ENCODE peak calls at places on chromosomes 12 and 14, in four cellular contexts. One of them, this sample, is unnamed.

GRCh38 chr12:43378448-43378847 is 173.6 kb downstream of the ADAMTS20 start:
- DNase-seq in A549: no peak
- DNase-seq in GM12878: no peak
- DNase-seq in HepG2: no peak
- DNase-seq in this sample: no peak

GRCh38 chr12:97386133-97386581 is 76.4 kb upstream of the RMST start:
- DNase-seq in GM12878: no peak
- DNase-seq in A549: no peak
- DNase-seq in HepG2: peak
- DNase-seq in this sample: no peak

GRCh38 chr12:110107369-110108281 is 16.5 kb upstream of the IFT81 start:
- DNase-seq in HepG2: peak
- DNase-seq in A549: peak
- DNase-seq in GM12878: no peak
- DNase-seq in this sample: no peak

GRCh38 chr12:1993871-1994371 is 10.3 kb downstream of the DCP1B start:
- DNase-seq in GM12878: no peak
- DNase-seq in HepG2: peak
- DNase-seq in A549: no peak
- DNase-seq in this sample: no peak

GRCh38 chr12:113461666-113462065 is 10.0 kb downstream of the LHX5 start:
- DNase-seq in GM12878: no peak
- DNase-seq in HepG2: peak
- DNase-seq in A549: peak
- DNase-seq in this sample: peak

GRCh38 chr14:93655078-93655750 is 133.1 kb downstream of the PRIMA1 start:
- DNase-seq in HepG2: peak
- DNase-seq in GM12878: peak
- DNase-seq in A549: peak
- DNase-seq in this sample: peak

GRCh38 chr14:62213516-62213915 is 451.3 kb downstream of the SNAPC1 start:
- DNase-seq in A549: no peak
- DNase-seq in HepG2: no peak
- DNase-seq in GM12878: no peak
- DNase-seq in this sample: no peak

GRCh38 chr14:92427096-92427495 is 86.5 kb upstream of the RIN3 start:
- DNase-seq in GM12878: no peak
- DNase-seq in HepG2: no peak
- DNase-seq in A549: no peak
- DNase-seq in this sample: no peak

GRCh38 chr14:20494935-20495766 is 10.2 kb upstream of the RNASE10 start:
- DNase-seq in GM12878: no peak
- DNase-seq in A549: no peak
- DNase-seq in HepG2: no peak
- DNase-seq in this sample: no peak

GRCh38 chr14:26528415-26529182 is 69.2 kb downstream of the NOVA1 start:
- DNase-seq in A549: no peak
- DNase-seq in HepG2: no peak
- DNase-seq in GM12878: no peak
- DNase-seq in this sample: no peak

GRCh38 chr14:30974628-30975027 is 50.8 kb upstream of the AP4S1 start:
- DNase-seq in GM12878: no peak
- DNase-seq in HepG2: no peak
- DNase-seq in A549: no peak
- DNase-seq in this sample: no peak

GRCh38 chr14:68260121-68260520 is 440.5 kb downstream of the RAD51B start:
- DNase-seq in HepG2: no peak
- DNase-seq in GM12878: no peak
- DNase-seq in A549: no peak
- DNase-seq in this sample: no peak
- H3K4me3 ChIP-seq in HepG2: no peak
- H3K4me3 ChIP-seq in GM12878: no peak
- H3K4me3 ChIP-seq in A549: no peak
- H3K4me3 ChIP-seq in this sample: no peak

GRCh38 chr14:40413146-40413545 is 980.9 kb upstream of the FBXO33 start:
- DNase-seq in A549: no peak
- DNase-seq in GM12878: no peak
- DNase-seq in HepG2: no peak
- DNase-seq in this sample: no peak
- H3K4me2 ChIP-seq in A549: no peak
- H3K4me2 ChIP-seq in GM12878: no peak
- H3K4me2 ChIP-seq in HepG2: no peak
- H3K4me2 ChIP-seq in this sample: no peak

DNA sequence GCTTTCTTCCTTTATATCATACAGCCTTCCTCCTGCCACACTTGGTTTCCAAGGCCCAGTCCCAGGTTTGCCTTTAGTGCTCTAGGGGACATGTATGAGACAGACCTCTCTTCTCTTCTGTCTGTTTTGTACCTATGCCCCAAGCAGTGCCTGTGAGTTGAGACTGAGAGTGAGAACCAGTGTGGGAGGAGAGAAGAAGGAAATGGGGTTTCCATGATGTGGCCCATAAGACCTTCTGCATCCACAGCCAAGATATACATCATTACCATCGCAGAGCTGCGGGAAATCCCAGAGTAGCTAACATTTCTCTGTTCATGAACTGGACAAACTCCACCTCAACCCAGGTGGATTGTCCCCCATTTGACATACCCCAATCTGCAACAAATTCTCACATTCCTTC is 2.8 kb downstream of the TESPA1 start:
- DNase-seq in HepG2: no peak
- DNase-seq in A549: no peak
- DNase-seq in GM12878: no peak
- DNase-seq in this sample: no peak
- TF ChIP-seq PBX3 in HepG2: no peak
- TF ChIP-seq PBX3 in A549: no peak
- TF ChIP-seq PBX3 in GM12878: no peak
- TF ChIP-seq PBX3 in this sample: no peak

GRCh38 chr12:12997734-12998133 is 2.3 kb downstream of the HEBP1 start:
- DNase-seq in A549: no peak
- DNase-seq in GM12878: no peak
- DNase-seq in HepG2: no peak
- DNase-seq in this sample: no peak
- H3K4me3 ChIP-seq in A549: no peak
- H3K4me3 ChIP-seq in GM12878: no peak
- H3K4me3 ChIP-seq in HepG2: no peak
- H3K4me3 ChIP-seq in this sample: no peak

DNA sequence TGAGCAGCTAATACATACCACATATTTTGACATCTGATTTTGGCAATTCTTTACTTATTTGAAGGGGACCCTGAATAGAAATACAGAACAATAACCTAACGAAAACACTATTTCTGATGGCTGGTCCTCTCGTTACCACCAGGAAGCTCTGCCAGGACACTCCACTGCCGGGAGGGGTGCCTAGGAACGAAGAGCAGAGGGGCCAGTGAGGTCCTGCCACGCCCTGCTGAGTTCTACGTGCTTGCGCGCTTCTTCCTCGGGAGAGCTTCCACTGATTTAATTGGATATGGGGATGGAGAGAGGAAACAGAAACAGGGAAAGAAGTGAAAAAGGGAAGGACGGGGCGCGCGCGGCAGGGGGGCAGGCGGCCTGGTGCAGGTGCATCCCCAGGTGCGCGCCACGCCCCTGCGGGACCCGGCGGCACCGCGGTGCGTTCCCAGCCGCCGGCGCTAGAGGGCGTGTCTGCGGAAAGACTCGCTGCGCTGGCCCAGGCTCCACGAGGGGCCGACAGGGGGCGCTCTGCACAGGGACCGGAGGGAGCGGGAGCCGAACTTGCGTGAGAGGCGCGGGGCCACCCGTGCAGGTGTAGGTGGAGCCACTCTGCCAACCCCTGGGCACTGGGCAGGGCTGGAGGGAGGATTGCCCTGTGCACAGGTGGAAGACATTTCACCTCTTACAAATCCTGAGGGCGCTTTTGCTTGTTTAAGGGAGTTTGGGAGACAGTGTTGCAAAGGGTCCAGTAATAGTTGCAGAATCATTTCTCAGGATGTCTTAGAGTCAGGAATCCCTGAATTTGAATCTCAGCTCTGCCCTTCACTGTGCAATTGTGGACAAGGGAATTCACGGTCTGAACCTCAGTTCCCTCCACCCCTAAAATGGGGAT is 986.3 kb upstream of the TMEM132C start:
- DNase-seq in A549: peak
- DNase-seq in GM12878: no peak
- DNase-seq in HepG2: peak
- DNase-seq in this sample: peak
- H3K4me2 ChIP-seq in A549: no peak
- H3K4me2 ChIP-seq in GM12878: no peak
- H3K4me2 ChIP-seq in HepG2: no peak
- H3K4me2 ChIP-seq in this sample: no peak

DNA sequence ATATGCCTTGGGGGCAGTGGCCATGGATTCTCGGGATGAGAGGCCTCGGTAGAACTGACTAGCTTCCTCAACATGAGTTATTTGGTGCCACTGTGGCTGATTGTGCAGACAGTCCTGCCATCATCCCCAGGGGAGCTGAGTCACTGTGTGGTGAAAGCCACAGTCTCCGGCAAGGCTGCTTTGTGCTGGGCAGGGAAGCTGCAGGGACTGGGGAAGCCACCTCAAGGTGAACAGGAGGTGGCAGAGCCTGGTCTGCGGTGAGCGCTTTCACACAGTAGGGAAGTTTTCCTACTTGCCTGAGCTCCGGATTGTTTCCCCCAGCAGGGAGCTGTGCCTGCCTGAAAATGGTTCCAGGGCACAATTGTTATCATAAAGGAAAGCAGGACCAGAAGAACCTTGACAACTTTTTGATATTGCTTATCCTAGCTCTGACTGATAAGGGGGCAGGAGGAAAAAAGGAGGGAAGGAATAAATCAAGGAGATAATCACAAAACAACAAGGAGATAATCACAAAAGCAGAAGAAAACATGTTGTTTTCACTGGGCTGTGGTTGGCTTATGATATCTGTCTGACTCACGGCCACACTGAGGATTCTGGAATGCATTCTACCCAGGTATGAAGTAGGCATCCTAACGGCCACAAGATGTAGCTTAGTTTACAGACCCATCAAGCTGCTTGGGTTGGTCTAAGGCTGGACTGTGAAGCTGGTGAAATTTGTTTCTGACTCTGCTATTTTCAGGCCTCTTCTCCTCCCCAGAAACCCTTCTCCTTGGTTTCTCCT is 32.2 kb upstream of the GNG2 start:
- DNase-seq in GM12878: peak
- DNase-seq in A549: peak
- DNase-seq in HepG2: no peak
- DNase-seq in this sample: no peak
- TF ChIP-seq PBX3 in GM12878: no peak
- TF ChIP-seq PBX3 in A549: no peak
- TF ChIP-seq PBX3 in HepG2: no peak
- TF ChIP-seq PBX3 in this sample: peak

GRCh38 chr12:95980437-95980836 is 15.7 kb downstream of the HAL start:
- DNase-seq in GM12878: no peak
- DNase-seq in HepG2: no peak
- DNase-seq in A549: no peak
- DNase-seq in this sample: no peak

GRCh38 chr12:95978351-95978750 is 17.8 kb downstream of the HAL start:
- DNase-seq in A549: no peak
- DNase-seq in GM12878: no peak
- DNase-seq in HepG2: no peak
- DNase-seq in this sample: no peak

GRCh38 chr12:95976416-95976832 is 19.7 kb downstream of the HAL start:
- DNase-seq in HepG2: peak
- DNase-seq in GM12878: no peak
- DNase-seq in A549: no peak
- DNase-seq in this sample: no peak

GRCh38 chr12:95977764-95978305 is 18.3 kb downstream of the HAL start:
- DNase-seq in A549: no peak
- DNase-seq in GM12878: no peak
- DNase-seq in HepG2: no peak
- DNase-seq in this sample: no peak

DNA sequence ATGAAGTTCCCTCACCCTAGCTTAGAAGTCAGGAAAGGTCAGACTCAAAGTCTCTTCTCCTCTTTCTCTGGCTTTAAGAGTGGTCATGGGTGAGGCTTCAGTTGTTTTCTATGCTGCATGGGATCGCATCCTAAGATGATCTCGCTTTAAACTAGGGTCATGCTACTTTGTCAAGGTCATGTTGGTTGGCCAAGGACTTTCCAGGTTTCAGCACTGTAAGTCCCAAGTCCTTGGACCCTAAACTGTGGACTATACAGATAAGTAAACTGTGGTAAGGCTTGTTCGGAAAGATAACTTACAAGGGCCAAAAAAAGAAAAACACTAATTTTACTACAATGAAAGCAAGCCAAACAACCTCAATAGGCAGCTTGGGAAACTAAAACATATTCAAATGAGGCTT is 17.4 kb downstream of the HAL start:
- DNase-seq in A549: no peak
- DNase-seq in HepG2: no peak
- DNase-seq in GM12878: no peak
- DNase-seq in this sample: no peak
- H3K4me3 ChIP-seq in A549: no peak
- H3K4me3 ChIP-seq in HepG2: no peak
- H3K4me3 ChIP-seq in GM12878: no peak
- H3K4me3 ChIP-seq in this sample: no peak

This sample was measured in SK-N-SH.